ENCODE peak calls at places on chromosomes 1 and 21, in six cellular contexts. One of them, this sample, is unnamed.

GRCh38 chr1:197327776-197328364 is 59.8 kb downstream of the CRB1 start:
- DNase-seq in H1: no peak
- DNase-seq in GM12878: no peak
- DNase-seq in A549: peak; percentile 5
- DNase-seq in endothelial cell of umbilical vein: peak; percentile 21
- DNase-seq in HCT116: no peak
- DNase-seq in this sample: peak; percentile 15

GRCh38 chr1:55727010-55727409 is 511.8 kb upstream of the USP24 start:
- DNase-seq in H1: no peak
- DNase-seq in GM12878: no peak
- DNase-seq in A549: peak; percentile 32
- DNase-seq in endothelial cell of umbilical vein: no peak
- DNase-seq in HCT116: no peak
- DNase-seq in this sample: no peak

GRCh38 chr1:6208723-6209660 is 3.1 kb downstream of the RNF207 start:
- DNase-seq in H1: no peak
- DNase-seq in GM12878: no peak
- DNase-seq in A549: no peak
- DNase-seq in endothelial cell of umbilical vein: peak; percentile 57
- DNase-seq in HCT116: no peak
- DNase-seq in this sample: peak; percentile 66

GRCh38 chr1:99811075-99811474 is 39.1 kb upstream of the AGL start:
- DNase-seq in H1: no peak
- DNase-seq in GM12878: no peak
- DNase-seq in A549: no peak
- DNase-seq in endothelial cell of umbilical vein: no peak
- DNase-seq in HCT116: no peak
- DNase-seq in this sample: no peak

GRCh38 chr1:198493324-198493723 is 47.2 kb downstream of the ATP6V1G3 start:
- DNase-seq in H1: no peak
- DNase-seq in GM12878: no peak
- DNase-seq in A549: no peak
- DNase-seq in endothelial cell of umbilical vein: no peak
- DNase-seq in HCT116: no peak
- DNase-seq in this sample: no peak

GRCh38 chr1:211830055-211830329 is 571 bp downstream of the LPGAT1 start:
- DNase-seq in H1: no peak
- DNase-seq in GM12878: no peak
- DNase-seq in A549: no peak
- DNase-seq in endothelial cell of umbilical vein: no peak
- DNase-seq in HCT116: no peak
- DNase-seq in this sample: peak; percentile 65

GRCh38 chr1:205811660-205812059 is 1.3 kb downstream of the SLC41A1 start:
- DNase-seq in H1: no peak
- DNase-seq in GM12878: no peak
- DNase-seq in A549: no peak
- DNase-seq in endothelial cell of umbilical vein: no peak
- DNase-seq in HCT116: no peak
- DNase-seq in this sample: no peak

GRCh38 chr1:18200918-18201317 is 93.3 kb downstream of the IGSF21 start:
- DNase-seq in H1: no peak
- DNase-seq in GM12878: no peak
- DNase-seq in A549: no peak
- DNase-seq in endothelial cell of umbilical vein: no peak
- DNase-seq in HCT116: no peak
- DNase-seq in this sample: no peak

GRCh38 chr1:65412984-65413375 is 7.5 kb upstream of the LEPR start:
- DNase-seq in H1: no peak
- DNase-seq in GM12878: no peak
- DNase-seq in A549: no peak
- DNase-seq in endothelial cell of umbilical vein: no peak
- DNase-seq in HCT116: no peak
- DNase-seq in this sample: no peak

GRCh38 chr1:55530749-55531478 is 315.8 kb upstream of the USP24 start:
- DNase-seq in H1: no peak
- DNase-seq in GM12878: no peak
- DNase-seq in A549: no peak
- DNase-seq in endothelial cell of umbilical vein: no peak
- DNase-seq in HCT116: no peak
- DNase-seq in this sample: no peak

GRCh38 chr1:200442537-200443169 is 32.8 kb upstream of the ZNF281 start:
- DNase-seq in H1: no peak
- DNase-seq in GM12878: no peak
- DNase-seq in A549: no peak
- DNase-seq in endothelial cell of umbilical vein: no peak
- DNase-seq in HCT116: no peak
- DNase-seq in this sample: no peak

GRCh38 chr1:71154454-71154853 is 73.6 kb upstream of the ZRANB2 start:
- DNase-seq in H1: no peak
- DNase-seq in GM12878: no peak
- DNase-seq in A549: no peak
- DNase-seq in endothelial cell of umbilical vein: no peak
- DNase-seq in HCT116: no peak
- DNase-seq in this sample: no peak

GRCh38 chr1:169466259-169467230 is 19.2 kb downstream of the SLC19A2 start:
- DNase-seq in H1: no peak
- DNase-seq in GM12878: no peak
- DNase-seq in A549: peak; percentile 44
- DNase-seq in endothelial cell of umbilical vein: peak; percentile 59
- DNase-seq in HCT116: peak; percentile 27
- DNase-seq in this sample: peak; percentile 50

GRCh38 chr21:33069994-33070811 is at the start of gene OLIG1:
- DNase-seq in H1: no peak
- DNase-seq in GM12878: no peak
- DNase-seq in A549: peak; percentile 55
- DNase-seq in endothelial cell of umbilical vein: peak; percentile 18
- DNase-seq in HCT116: no peak
- DNase-seq in this sample: peak; percentile 95

GRCh38 chr1:37930246-37931142 is 16.4 kb downstream of the INPP5B start:
- DNase-seq in H1: no peak
- DNase-seq in GM12878: no peak
- DNase-seq in A549: no peak
- DNase-seq in endothelial cell of umbilical vein: no peak
- DNase-seq in HCT116: no peak
- DNase-seq in this sample: peak; percentile 88
- TF ChIP-seq MAX in H1: no peak
- TF ChIP-seq MAX in GM12878: no peak
- TF ChIP-seq MAX in A549: no peak
- TF ChIP-seq MAX in endothelial cell of umbilical vein: no peak
- TF ChIP-seq MAX in HCT116: no peak
- TF ChIP-seq MAX in this sample: peak; percentile 81

GRCh38 chr1:222928212-222928611 is 113.4 kb downstream of the DISP1 start:
- DNase-seq in H1: peak; percentile 73
- DNase-seq in GM12878: no peak
- DNase-seq in A549: peak; percentile 18
- DNase-seq in endothelial cell of umbilical vein: peak; percentile 52
- DNase-seq in HCT116: no peak
- DNase-seq in this sample: peak; percentile 9
- TF ChIP-seq CTCF in H1: peak; percentile 12
- TF ChIP-seq CTCF in GM12878: no peak
- TF ChIP-seq CTCF in A549: no peak
- TF ChIP-seq CTCF in endothelial cell of umbilical vein: no peak
- TF ChIP-seq CTCF in HCT116: no peak
- TF ChIP-seq CTCF in this sample: no peak

GRCh38 chr21:45981641-45982255 is at the start of gene COL6A1:
- DNase-seq in H1: no peak
- DNase-seq in GM12878: no peak
- DNase-seq in A549: no peak
- DNase-seq in endothelial cell of umbilical vein: peak; percentile 40
- DNase-seq in HCT116: no peak
- DNase-seq in this sample: peak; percentile 49
- TF ChIP-seq MAX in H1: no peak
- TF ChIP-seq MAX in GM12878: no peak
- TF ChIP-seq MAX in A549: no peak
- TF ChIP-seq MAX in endothelial cell of umbilical vein: no peak
- TF ChIP-seq MAX in HCT116: no peak
- TF ChIP-seq MAX in this sample: no peak

DNA sequence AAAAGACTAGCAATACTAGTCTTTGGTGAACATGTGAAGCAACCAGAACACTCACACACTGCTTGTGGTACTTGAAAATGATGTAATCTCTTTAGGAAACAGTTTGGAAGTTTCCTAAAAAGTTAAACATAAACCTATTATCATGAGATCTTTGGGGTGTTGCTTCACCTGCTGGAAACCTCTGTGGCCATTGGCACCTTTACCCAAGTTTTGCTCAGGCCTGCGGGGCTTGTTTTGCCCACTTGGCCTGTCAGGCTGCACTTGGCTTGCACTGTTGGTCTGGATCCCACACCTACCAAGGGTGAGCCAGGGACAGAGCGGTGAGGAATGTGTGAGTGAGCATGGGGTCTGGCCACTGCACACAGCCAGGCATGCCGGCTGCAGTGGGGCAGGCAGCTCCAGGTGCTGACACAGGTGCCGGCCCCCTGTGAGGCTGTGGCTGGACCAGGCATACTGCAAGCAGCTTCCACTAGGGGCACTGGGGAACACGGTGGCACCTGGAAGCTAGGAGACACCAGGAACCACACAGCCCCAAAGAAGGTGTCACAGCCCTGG is 14.4 kb upstream of the FNBP1L start:
- DNase-seq in H1: no peak
- DNase-seq in GM12878: no peak
- DNase-seq in A549: no peak
- DNase-seq in endothelial cell of umbilical vein: no peak
- DNase-seq in HCT116: no peak
- DNase-seq in this sample: no peak
- TF ChIP-seq CTCF in H1: peak; percentile 53
- TF ChIP-seq CTCF in GM12878: peak; percentile 7
- TF ChIP-seq CTCF in A549: no peak
- TF ChIP-seq CTCF in endothelial cell of umbilical vein: peak; percentile 16
- TF ChIP-seq CTCF in HCT116: no peak
- TF ChIP-seq CTCF in this sample: no peak

DNA sequence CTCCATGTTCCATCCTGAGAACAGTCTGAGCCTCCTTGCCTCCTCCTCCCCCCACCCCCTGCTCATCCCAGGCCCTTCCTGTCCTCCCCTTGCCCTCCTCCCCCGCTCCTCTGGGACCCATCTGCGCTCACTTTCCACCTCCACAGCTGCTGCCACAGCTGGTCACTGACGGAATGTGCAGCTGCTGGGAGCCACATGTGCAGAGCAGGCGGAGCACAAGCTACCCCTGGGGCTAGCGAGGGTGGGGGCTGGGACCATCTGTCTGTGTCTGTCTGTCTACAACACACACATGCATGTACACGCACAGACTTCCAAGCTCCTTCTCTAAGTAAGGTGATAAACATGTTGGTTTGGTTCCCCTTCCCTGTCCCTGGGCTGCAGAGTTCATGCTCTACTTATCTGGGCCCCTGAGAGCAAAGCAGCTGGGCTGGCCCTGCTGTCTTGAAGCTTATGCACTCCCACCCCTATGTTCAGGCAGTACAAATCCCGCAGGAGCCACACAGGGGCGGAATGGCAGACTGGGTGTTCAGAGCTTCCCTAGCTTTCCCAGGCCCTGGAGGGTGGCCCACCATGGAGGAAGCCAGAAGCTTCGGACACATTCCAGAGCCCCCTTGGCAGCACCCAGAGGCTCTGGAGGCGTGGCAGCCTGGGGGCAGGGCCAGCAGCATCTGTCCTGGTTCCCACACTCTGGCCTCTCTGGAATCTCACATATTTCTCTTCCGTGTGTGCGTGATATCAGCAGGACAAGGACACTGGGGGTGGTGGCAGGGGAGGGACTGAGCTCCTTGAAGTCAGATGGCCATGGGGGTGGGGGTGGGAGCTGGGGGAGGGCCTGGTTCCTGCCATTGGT is 7.0 kb upstream of the HEYL start:
- DNase-seq in H1: no peak
- DNase-seq in GM12878: no peak
- DNase-seq in A549: no peak
- DNase-seq in endothelial cell of umbilical vein: no peak
- DNase-seq in HCT116: no peak
- DNase-seq in this sample: peak; percentile 27
- TF ChIP-seq MAX in H1: peak; percentile 92
- TF ChIP-seq MAX in GM12878: no peak
- TF ChIP-seq MAX in A549: no peak
- TF ChIP-seq MAX in endothelial cell of umbilical vein: no peak
- TF ChIP-seq MAX in HCT116: no peak
- TF ChIP-seq MAX in this sample: no peak

GRCh38 chr1:153393926-153394325 is 3.1 kb upstream of the S100A8 start:
- DNase-seq in H1: no peak
- DNase-seq in GM12878: no peak
- DNase-seq in A549: no peak
- DNase-seq in endothelial cell of umbilical vein: no peak
- DNase-seq in HCT116: no peak
- DNase-seq in this sample: peak; percentile 15
- TF ChIP-seq CTCF in H1: peak; percentile 62
- TF ChIP-seq CTCF in GM12878: no peak
- TF ChIP-seq CTCF in A549: no peak
- TF ChIP-seq CTCF in endothelial cell of umbilical vein: no peak
- TF ChIP-seq CTCF in HCT116: no peak
- TF ChIP-seq CTCF in this sample: peak; percentile 29

DNA sequence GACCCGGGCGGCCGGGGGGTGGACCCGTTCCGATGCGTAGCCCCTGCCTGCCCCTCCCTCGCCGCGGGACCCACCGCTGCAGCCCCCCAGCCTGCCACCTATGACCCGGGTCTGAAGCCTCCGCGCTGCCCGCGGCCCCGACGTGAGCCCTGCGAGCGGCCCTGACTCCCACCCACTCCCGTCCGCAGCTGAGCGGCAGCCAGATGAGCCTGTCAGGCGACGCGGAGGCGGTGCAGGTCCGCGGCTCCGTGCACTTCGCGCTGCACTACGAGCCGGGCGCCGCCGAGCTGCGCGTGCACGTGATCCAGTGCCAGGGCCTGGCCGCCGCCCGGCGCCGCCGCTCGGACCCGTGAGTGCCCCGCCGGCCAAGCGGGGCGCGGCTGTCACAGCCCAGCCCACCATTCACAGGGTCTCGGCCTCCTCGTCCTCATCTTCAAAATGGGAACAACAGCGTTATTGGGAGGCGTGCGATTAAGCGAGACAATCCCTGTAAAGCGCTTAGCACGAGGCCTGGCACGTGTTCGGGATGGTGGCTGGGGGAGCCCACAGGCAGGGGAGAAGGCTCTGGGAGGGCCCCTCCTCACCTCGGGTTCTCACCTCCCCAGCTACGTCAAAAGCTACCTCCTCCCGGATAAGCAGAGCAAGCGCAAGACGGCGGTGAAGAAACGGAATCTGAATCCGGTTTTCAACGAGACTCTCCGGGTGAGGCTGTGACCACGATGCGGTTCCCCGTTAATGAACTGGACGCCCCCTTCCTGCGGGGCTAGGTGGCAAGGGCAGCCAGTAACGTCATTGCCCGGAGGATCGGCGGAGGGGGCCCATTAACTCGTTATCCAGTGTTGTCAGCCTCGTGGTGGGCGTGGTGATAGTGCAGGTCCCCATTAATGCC is 8.2 kb downstream of the SYTL1 start:
- DNase-seq in H1: no peak
- DNase-seq in GM12878: no peak
- DNase-seq in A549: peak; percentile 80
- DNase-seq in endothelial cell of umbilical vein: peak; percentile 69
- DNase-seq in HCT116: no peak
- DNase-seq in this sample: no peak
- TF ChIP-seq MAX in H1: peak; percentile 95
- TF ChIP-seq MAX in GM12878: no peak
- TF ChIP-seq MAX in A549: peak; percentile 44
- TF ChIP-seq MAX in endothelial cell of umbilical vein: peak; percentile 25
- TF ChIP-seq MAX in HCT116: no peak
- TF ChIP-seq MAX in this sample: no peak

GRCh38 chr1:156626079-156626438 is 6.8 kb downstream of the HAPLN2 start:
- DNase-seq in H1: no peak
- DNase-seq in GM12878: no peak
- DNase-seq in A549: no peak
- DNase-seq in endothelial cell of umbilical vein: no peak
- DNase-seq in HCT116: no peak
- DNase-seq in this sample: no peak
- TF ChIP-seq CTCF in H1: no peak
- TF ChIP-seq CTCF in GM12878: no peak
- TF ChIP-seq CTCF in A549: no peak
- TF ChIP-seq CTCF in endothelial cell of umbilical vein: no peak
- TF ChIP-seq CTCF in HCT116: no peak
- TF ChIP-seq CTCF in this sample: no peak